ENCODE peak calls at places on chromosome 13, in six cellular contexts. Q is K562, W is A549, M is body of pancreas, E is HCT116, X is prostate gland. U is an unnamed sample.
A peak's percentile ranks its signal among the peaks of the same experiment; 100 is the strongest.

GRCh38 chr13:39263033-39263432 is 224.8 kb downstream of the NHLRC3 start:
- DNase-seq in W (peak; percentile 17), E (peak; percentile 24), M (peak; percentile 62), X (peak; percentile 9), Q (peak; percentile 23), U (peak; percentile 39)

GRCh38 chr13:28117689-28118377 is 17.5 kb upstream of the FLT3 start:
- DNase-seq in W (no peak), X (peak; percentile 43), Q (no peak), M (peak; percentile 66), E (no peak), U (peak; percentile 69)

GRCh38 chr13:27465611-27466010 is 15.2 kb upstream of the MTIF3 start:
- DNase-seq in W (no peak), X (no peak), M (no peak), E (no peak), Q (no peak), U (no peak)

GRCh38 chr13:63092461-63092860 is 1676.8 kb upstream of the PCDH20 start:
- DNase-seq in M (no peak), X (no peak), W (no peak), Q (no peak), E (no peak), U (no peak)

GRCh38 chr13:68232351-68233130 is 1002.4 kb upstream of the PCDH9 start:
- DNase-seq in W (no peak), X (no peak), E (no peak), M (no peak), Q (no peak), U (no peak)

GRCh38 chr13:41587490-41587889 is 130.1 kb downstream of the RGCC start:
- DNase-seq in X (no peak), Q (no peak), W (peak; percentile 16), E (no peak), M (no peak), U (peak; percentile 27)

GRCh38 chr13:88648598-88649373 is 977.6 kb downstream of the SLITRK5 start:
- DNase-seq in X (no peak), Q (no peak), M (no peak), W (no peak), E (no peak), U (no peak)

GRCh38 chr13:67440240-67440639 is 210.1 kb upstream of the PCDH9 start:
- DNase-seq in W (no peak), E (no peak), Q (no peak), M (no peak), X (no peak), U (peak; percentile 4)

GRCh38 chr13:105732946-105733529 is 802.4 kb downstream of the EFNB2 start:
- DNase-seq in X (no peak), W (no peak), Q (no peak), M (no peak), E (no peak), U (no peak)

GRCh38 chr13:46552888-46553520 is at the start of gene LRCH1:
- DNase-seq in W (peak; percentile 87), E (peak; percentile 52), M (peak; percentile 89), X (peak; percentile 90), Q (peak; percentile 80), U (peak; percentile 88)
- TF ChIP-seq POLR2A in W (peak; percentile 22), E (peak; percentile 40), M (peak; percentile 50), X (peak; percentile 16), Q (peak; percentile 41), U (no peak)

GRCh38 chr13:32427852-32428580 is at the start of gene N4BP2L1:
- DNase-seq in W (peak; percentile 9), M (peak; percentile 88), E (no peak), Q (no peak), X (peak; percentile 80), U (peak; percentile 80)

GRCh38 chr13:32425158-32425557 is 2.8 kb downstream of the N4BP2L1 start:
- DNase-seq in X (no peak), W (no peak), E (no peak), M (no peak), Q (no peak), U (peak; percentile 19)

GRCh38 chr13:32426981-32427851 is 714 bp downstream of the N4BP2L1 start:
- DNase-seq in Q (no peak), M (peak; percentile 82), E (no peak), W (no peak), X (peak; percentile 57), U (peak; percentile 68)

GRCh38 chr13:32428581-32429072 is 697 bp upstream of the N4BP2L1 start:
- DNase-seq in Q (no peak), X (peak; percentile 9), M (no peak), E (no peak), W (no peak), U (peak; percentile 22)

DNA sequence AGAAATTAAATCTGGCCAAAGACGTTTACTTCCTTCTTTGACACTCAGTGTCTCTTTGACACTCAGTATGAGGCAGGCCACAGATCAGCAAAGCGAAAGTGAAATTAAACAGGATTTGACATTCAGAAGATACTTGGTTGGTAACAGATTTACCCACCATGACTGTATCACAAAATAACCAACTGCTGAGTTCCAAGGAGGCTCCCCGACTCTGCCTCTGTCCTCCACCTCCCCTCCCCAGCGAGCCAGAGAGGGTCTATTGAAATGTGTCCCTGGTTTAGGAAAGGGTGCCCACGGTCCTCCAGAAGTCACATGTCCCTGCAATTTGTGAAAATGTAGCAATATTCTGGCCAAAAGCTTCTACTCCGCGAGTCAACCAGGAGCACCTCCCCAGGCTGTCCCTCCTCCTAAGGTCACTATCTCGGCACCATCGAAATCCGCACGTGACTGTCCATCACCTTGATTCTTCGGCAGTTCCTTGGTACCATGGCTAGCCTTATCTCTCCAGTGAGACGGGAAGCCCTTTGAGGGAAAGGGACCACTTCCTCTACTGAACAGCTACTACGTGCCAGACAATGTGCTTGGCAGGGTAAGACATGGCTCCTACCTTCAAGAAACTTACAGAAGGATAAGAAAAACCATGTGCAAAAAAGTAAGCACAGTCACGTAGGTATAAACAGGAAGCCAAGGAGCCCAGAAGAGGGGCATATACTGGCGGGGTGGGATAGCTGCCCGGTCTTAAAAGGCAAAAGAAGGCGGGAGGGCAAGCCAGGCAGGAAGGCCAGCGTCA is 1.5 kb downstream of the N4BP2L1 start:
- DNase-seq in X (no peak), E (no peak), M (no peak), Q (no peak), W (no peak), U (peak; percentile 74)
- TF ChIP-seq POLR2A in X (no peak), E (no peak), M (no peak), Q (no peak), W (no peak), U (peak; percentile 26)

DNA sequence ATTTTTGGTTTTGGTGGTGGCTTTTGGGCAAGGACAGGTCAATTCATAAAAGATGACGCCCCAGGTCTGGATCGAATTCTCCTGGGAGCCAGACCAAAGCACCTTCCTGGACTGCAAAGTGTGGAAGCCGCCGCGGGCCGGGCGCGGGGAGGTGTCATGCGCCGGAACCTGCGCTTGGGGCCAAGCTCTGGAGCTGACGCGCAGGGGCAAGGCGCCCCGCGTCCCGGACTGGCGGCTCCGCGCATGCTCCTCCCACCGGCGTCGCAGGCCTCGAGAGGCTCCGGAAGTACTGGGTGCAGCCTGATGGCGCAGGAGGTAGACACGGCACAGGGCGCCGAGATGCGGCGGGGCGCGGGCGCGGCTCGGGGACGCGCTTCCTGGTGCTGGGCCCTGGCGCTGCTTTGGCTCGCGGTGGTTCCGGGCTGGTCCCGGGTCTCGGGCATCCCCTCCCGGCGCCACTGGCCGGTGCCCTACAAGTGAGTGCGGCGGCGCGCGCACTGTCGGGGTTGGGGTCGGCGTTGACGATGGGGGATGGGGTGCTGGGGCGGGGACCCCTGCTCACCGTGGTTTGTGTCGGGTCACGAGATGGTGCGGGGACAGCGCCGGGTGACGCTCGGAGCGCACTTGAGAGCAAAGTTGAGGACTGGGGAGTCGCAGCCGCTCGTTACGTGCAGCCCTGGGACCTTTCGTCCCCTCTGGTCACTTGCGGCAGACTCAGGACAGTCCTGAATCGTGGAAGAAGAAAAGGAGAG is at the start of gene CLN5:
- DNase-seq in E (peak; percentile 77), M (peak; percentile 95), X (peak; percentile 91), Q (peak; percentile 85), W (peak; percentile 90), U (peak; percentile 96)
- TF ChIP-seq POLR2A in E (peak; percentile 55), M (peak; percentile 98), X (peak; percentile 97), Q (peak; percentile 85), W (peak; percentile 79), U (peak; percentile 96)

DNA sequence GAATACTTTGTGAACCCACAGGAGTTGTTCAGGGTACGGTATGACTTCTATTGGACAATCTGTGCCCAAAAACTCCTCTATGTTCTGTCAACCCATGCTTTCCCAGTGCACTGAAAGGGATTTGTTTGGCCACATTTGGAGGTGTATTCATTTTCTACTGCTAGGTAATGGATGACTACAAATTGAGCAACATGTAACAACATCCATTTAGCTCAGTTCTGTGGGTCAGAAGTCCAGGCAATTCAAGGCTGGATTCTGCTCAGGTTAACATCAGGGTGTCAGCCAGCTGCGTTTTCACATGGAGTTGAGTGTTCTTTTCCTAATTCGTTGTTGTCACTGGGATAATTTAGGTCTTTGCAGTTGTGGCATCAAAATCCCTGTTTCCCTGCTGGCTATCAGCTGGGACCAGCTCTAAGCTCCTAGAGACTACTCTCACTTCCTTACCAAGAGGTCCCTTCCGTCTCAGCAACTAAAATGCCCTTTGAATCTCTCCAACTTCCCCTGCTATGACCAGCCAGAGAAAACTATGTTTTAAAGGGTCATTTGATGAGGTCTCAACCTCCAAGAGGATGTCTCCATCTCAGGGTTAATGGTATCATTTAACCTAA is 25.4 kb downstream of the MIR17HG start:
- DNase-seq in Q (no peak), M (no peak), X (no peak), E (no peak), W (no peak), U (no peak)
- TF ChIP-seq POLR2A in Q (no peak), M (no peak), X (no peak), E (no peak), W (no peak), U (no peak)

DNA sequence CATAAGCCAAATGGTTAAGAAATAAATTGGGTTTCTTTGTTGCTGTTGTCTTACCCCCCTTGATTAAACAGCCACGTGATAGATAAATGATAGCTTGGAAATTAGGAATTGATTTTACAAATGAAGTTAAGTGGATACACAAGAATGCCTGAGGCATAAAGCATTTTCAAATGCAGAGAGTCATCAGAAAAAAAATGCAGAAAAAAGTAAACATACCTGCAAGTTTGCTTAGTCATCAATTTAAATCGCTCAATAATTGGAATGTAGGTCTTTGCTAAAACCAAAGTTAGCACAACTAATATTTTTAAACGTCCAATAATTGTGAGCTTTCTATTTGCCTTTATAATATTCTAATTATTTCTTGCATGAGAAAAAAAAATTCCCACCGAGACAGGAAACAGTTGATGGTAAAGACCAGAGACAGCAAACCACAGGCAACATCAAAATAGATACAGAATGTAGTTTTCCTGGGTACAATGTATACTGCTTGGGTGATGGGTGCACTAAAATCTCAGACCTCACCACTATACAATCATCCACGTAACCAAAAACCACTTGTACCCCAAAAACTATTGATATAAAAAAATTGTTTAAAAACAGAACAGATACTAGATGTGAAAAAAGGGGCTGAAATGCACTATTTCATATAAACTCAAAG is 924.0 kb downstream of the PCDH9 start:
- DNase-seq in Q (no peak), E (no peak), W (no peak), M (no peak), X (no peak), U (no peak)
- TF ChIP-seq POLR2A in Q (no peak), E (no peak), W (no peak), M (no peak), X (no peak), U (no peak)

GRCh38 chr13:19959831-19960672 is 1.5 kb downstream of the ZMYM2 start:
- DNase-seq in M (peak; percentile 89), Q (peak; percentile 43), E (peak; percentile 80), X (peak; percentile 87), W (peak; percentile 87), U (peak; percentile 93)
- TF ChIP-seq POLR2A in M (peak; percentile 76), Q (no peak), E (no peak), X (peak; percentile 72), W (no peak), U (no peak)

U was measured in erythroblast.